ENCODE peak calls at places on chromosomes 11 and 22, in seven cellular contexts. X, Z, S, M, N, I and J are unnamed samples. For H3K36me3 and H3K27me3, the result is how much of the 10 kb centered on the place peaks cover.

GRCh38 chr11:76637491-76638266 is 32.9 kb downstream of the LRRC32 start:
- DNase-seq in X (peak), Z (no peak), S (peak), M (peak), N (no peak), I (peak), J (no peak)

GRCh38 chr11:95306816-95307215 is 75.8 kb upstream of the SESN3 start:
- DNase-seq in X (no peak), Z (no peak), S (no peak), M (no peak), N (no peak), I (no peak), J (no peak)

GRCh38 chr11:65571940-65572339 is 398 bp upstream of the FAM89B start:
- DNase-seq in X (no peak), Z (peak), S (peak), M (no peak), N (peak), I (peak), J (peak)

GRCh38 chr11:134581121-134581626 is 169.1 kb upstream of the B3GAT1 start:
- DNase-seq in X (peak), Z (no peak), S (no peak), M (no peak), N (no peak), I (no peak), J (no peak)

GRCh38 chr11:74696932-74697687 is 34.1 kb downstream of the CHRDL2 start:
- DNase-seq in X (peak), Z (no peak), S (peak), M (peak), N (peak), I (peak), J (peak)

GRCh38 chr11:5625281-5625680 is 480 bp downstream of the TRIM34 start:
- DNase-seq in X (no peak), Z (no peak), S (no peak), M (no peak), N (no peak), I (no peak), J (no peak)

GRCh38 chr11:123405123-123405592 is 24.9 kb upstream of the GRAMD1B start:
- DNase-seq in X (no peak), Z (no peak), S (no peak), M (no peak), N (peak), I (no peak), J (peak)

GRCh38 chr11:114909866-114910265 is 231.5 kb downstream of the NXPE2 start:
- DNase-seq in X (no peak), Z (no peak), S (no peak), M (no peak), N (peak), I (no peak), J (peak)

GRCh38 chr22:35552186-35552842 is 11.7 kb downstream of the RASD2 start:
- DNase-seq in X (no peak), Z (peak), S (peak), M (peak), N (peak), I (peak), J (peak)

GRCh38 chr11:27882066-27882697 is 181.9 kb upstream of the BDNF start:
- DNase-seq in X (no peak), Z (no peak), S (no peak), M (no peak), N (no peak), I (no peak), J (no peak)

GRCh38 chr11:92776676-92777075 is 192.8 kb upstream of the MTNR1B start:
- DNase-seq in X (no peak), Z (no peak), S (no peak), M (no peak), N (peak), I (no peak), J (no peak)

GRCh38 chr11:9758676-9759518 is 95.0 kb downstream of the SWAP70 start:
- DNase-seq in X (peak), Z (peak), S (peak), M (peak), N (peak), I (peak), J (peak)

GRCh38 chr11:13767461-13767860 is 99.0 kb downstream of the FAR1 start:
- DNase-seq in X (no peak), Z (no peak), S (no peak), M (no peak), N (no peak), I (no peak), J (no peak)

GRCh38 chr11:64859542-64860414 is 15.3 kb upstream of the CDC42BPG start:
- DNase-seq in X (no peak), Z (no peak), S (no peak), M (peak), N (no peak), I (peak), J (no peak)

GRCh38 chr22:36194971-36195370 is 6.6 kb downstream of the APOL4 start:
- DNase-seq in X (peak), Z (peak), S (peak), M (peak), N (peak), I (peak), J (peak)

GRCh38 chr11:76601712-76602111 is 68.8 kb downstream of the LRRC32 start:
- DNase-seq in X (no peak), Z (no peak), S (no peak), M (no peak), N (no peak), I (peak), J (no peak)

GRCh38 chr11:123429851-123430735 is at the start of gene GRAMD1B:
- DNase-seq in X (no peak), Z (peak), S (peak), M (peak), N (peak), I (peak), J (peak)

GRCh38 chr11:133402551-133402950 is 129.8 kb downstream of the OPCML start:
- DNase-seq in X (no peak), Z (no peak), S (no peak), M (no peak), N (no peak), I (no peak), J (no peak)

GRCh38 chr11:34313099-34313517 is 44.7 kb downstream of the ABTB2 start:
- DNase-seq in X (no peak), Z (no peak), S (no peak), M (no peak), N (no peak), I (no peak), J (peak)

GRCh38 chr11:107017433-107018227 is 646 bp downstream of the GUCY1A2 start:
- DNase-seq in X (peak), Z (peak), S (peak), M (peak), N (peak), I (no peak), J (peak)

GRCh38 chr11:81342956-81343355 is 1390.7 kb downstream of the FAM181B start:
- DNase-seq in X (no peak), Z (no peak), S (no peak), M (no peak), N (no peak), I (no peak), J (no peak)

GRCh38 chr22:42511401-42511891 is 8.2 kb downstream of the RRP7A start:
- DNase-seq in X (no peak), Z (no peak), S (no peak), M (no peak), N (no peak), I (peak), J (peak)

GRCh38 chr11:125514336-125515101 is 18.5 kb upstream of the FEZ1 start:
- DNase-seq in X (no peak), Z (no peak), S (no peak), M (no peak), N (peak), I (peak), J (no peak)

GRCh38 chr11:76649964-76650363 is 20.6 kb downstream of the LRRC32 start:
- DNase-seq in X (peak), Z (no peak), S (no peak), M (no peak), N (no peak), I (no peak), J (peak)

GRCh38 chr11:110092577-110093406 is at the start of gene ZC3H12C:
- DNase-seq in X (peak), Z (peak), S (peak), M (peak), N (peak), I (peak), J (peak)

GRCh38 chr11:104573431-104573830 is 324.8 kb downstream of the CASP12 start:
- DNase-seq in X (no peak), Z (no peak), S (no peak), M (no peak), N (no peak), I (no peak), J (no peak)

GRCh38 chr11:13336246-13336873 is 58.8 kb downstream of the BMAL1 start:
- DNase-seq in X (no peak), Z (no peak), S (no peak), M (no peak), N (no peak), I (no peak), J (no peak)

GRCh38 chr11:67318239-67318555 is 14.9 kb downstream of the SSH3 start:
- DNase-seq in X (no peak), Z (no peak), S (no peak), M (no peak), N (no peak), I (no peak), J (no peak)
- H3K4me3 ChIP-seq in X (peak), Z (peak), S (peak), M (peak), N (peak), I (peak), J (peak)

DNA sequence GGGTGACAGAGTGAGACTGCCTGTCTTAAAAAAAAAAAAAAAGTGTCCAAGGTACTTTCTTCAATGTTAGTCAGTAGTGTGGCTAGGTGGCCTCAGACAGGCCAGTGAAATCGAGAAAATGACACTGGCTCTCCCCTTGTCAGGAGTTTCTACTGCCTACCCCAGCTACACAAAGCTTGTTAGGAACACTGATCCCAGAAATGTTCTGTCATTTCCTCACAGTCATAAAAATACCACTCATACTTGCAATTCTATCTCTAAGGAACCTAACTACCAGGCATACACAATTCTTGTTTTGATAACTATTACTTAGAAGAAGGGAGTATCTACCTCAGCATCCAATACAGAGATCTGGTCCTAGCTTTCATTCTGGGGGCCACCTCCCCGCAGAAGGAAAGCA is 31.3 kb downstream of the ATP6V1E1 start:
- DNase-seq in X (no peak), Z (no peak), S (no peak), M (no peak), N (no peak), I (no peak), J (no peak)
- H3K36me3 ChIP-seq in X (half or more), Z (half or more), S (under half), M (half or more), N (under half), I (under half), J (under half)

GRCh38 chr11:1641096-1641495 is 11.5 kb downstream of the KRTAP5-5 start:
- DNase-seq in X (peak), Z (no peak), S (no peak), M (peak), N (no peak), I (no peak), J (peak)

GRCh38 chr11:1642288-1643145 is 12.9 kb downstream of the KRTAP5-5 start:
- DNase-seq in X (peak), Z (no peak), S (no peak), M (peak), N (no peak), I (no peak), J (peak)

GRCh38 chr11:1644601-1645356 is 15.2 kb downstream of the KRTAP5-5 start:
- DNase-seq in X (peak), Z (no peak), S (no peak), M (peak), N (no peak), I (no peak), J (no peak)

GRCh38 chr11:1645357-1645821 is 15.8 kb downstream of the KRTAP5-5 start:
- DNase-seq in X (no peak), Z (no peak), S (no peak), M (peak), N (no peak), I (no peak), J (no peak)

GRCh38 chr11:1643146-1643690 is 13.6 kb downstream of the KRTAP5-5 start:
- DNase-seq in X (peak), Z (no peak), S (no peak), M (peak), N (no peak), I (no peak), J (peak)
- H3K27me3 ChIP-seq in X (under half), Z (under half), S (under half), M (under half), N (under half), I (under half), J (under half)

GRCh38 chr22:38799265-38800002 is 5.5 kb upstream of the DNAL4 start:
- DNase-seq in X (peak), Z (peak), S (no peak), M (no peak), N (no peak), I (no peak), J (no peak)

GRCh38 chr22:38802671-38803121 is 8.8 kb upstream of the DNAL4 start:
- DNase-seq in X (peak), Z (peak), S (peak), M (no peak), N (peak), I (peak), J (peak)

GRCh38 chr22:38795569-38795968 is 1.6 kb upstream of the DNAL4 start:
- DNase-seq in X (peak), Z (no peak), S (no peak), M (no peak), N (no peak), I (no peak), J (no peak)

GRCh38 chr22:38796262-38796957 is 2.5 kb upstream of the DNAL4 start:
- DNase-seq in X (no peak), Z (peak), S (no peak), M (no peak), N (no peak), I (no peak), J (no peak)

DNA sequence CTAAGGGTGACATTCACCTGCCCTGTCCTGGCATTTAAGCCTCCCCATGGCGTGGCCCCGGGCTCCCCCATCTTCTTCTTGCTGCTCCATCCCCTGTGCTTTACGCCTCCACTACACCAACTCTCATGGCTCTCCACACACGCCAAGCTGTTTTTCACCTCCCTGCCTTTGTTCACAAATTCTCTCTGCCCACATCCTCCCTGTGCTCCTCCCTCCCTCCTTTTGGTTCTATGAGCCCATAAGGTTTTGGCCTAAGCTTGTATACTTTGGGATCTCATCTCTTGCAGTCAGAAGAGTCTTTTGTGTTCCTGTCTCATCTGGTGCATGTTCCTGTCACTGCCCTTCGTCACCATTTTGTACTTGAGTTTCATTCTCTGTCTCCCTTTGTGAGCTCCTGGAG is 4.6 kb upstream of the DNAL4 start:
- DNase-seq in X (peak), Z (no peak), S (no peak), M (no peak), N (no peak), I (no peak), J (no peak)
- H3K4me3 ChIP-seq in X (no peak), Z (no peak), S (no peak), M (no peak), N (no peak), I (no peak), J (no peak)

GRCh38 chr22:17097701-17098100 is 12.9 kb downstream of the IL17RA start:
- DNase-seq in X (peak), Z (no peak), S (no peak), M (peak), N (no peak), I (no peak), J (peak)

GRCh38 chr22:17096095-17096494 is 11.3 kb downstream of the IL17RA start:
- DNase-seq in X (peak), Z (no peak), S (no peak), M (no peak), N (no peak), I (no peak), J (peak)

GRCh38 chr22:17100621-17101020 is 15.8 kb downstream of the IL17RA start:
- DNase-seq in X (no peak), Z (no peak), S (no peak), M (peak), N (no peak), I (no peak), J (peak)

GRCh38 chr22:17097062-17097461 is 12.3 kb downstream of the IL17RA start:
- DNase-seq in X (peak), Z (no peak), S (no peak), M (peak), N (no peak), I (no peak), J (peak)

DNA sequence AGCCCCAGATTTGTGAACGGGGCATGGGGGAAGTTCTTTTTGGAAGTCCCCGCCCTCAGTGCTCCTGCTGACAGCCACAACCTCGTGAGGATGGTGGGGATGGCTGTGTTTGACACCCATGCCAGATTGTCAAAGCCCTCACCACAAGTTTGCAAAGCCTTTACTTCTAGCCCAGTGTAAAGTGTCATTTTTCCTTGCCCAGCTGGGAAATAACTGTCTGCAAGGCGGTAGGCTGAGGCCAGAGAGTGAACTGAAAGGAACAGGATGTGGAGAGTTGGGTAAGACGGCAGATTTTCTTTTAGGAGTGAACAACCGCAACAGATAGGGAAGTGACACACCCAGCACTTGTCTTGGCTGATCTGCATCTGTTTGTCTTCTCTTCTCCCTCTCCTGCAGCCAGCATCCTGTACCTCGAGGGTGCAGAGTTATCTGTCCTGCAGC is 13.6 kb downstream of the IL17RA start:
- DNase-seq in X (peak), Z (no peak), S (no peak), M (peak), N (no peak), I (no peak), J (no peak)
- H3K36me3 ChIP-seq in X (under half), Z (under half), S (under half), M (half or more), N (under half), I (under half), J (under half)

DNA sequence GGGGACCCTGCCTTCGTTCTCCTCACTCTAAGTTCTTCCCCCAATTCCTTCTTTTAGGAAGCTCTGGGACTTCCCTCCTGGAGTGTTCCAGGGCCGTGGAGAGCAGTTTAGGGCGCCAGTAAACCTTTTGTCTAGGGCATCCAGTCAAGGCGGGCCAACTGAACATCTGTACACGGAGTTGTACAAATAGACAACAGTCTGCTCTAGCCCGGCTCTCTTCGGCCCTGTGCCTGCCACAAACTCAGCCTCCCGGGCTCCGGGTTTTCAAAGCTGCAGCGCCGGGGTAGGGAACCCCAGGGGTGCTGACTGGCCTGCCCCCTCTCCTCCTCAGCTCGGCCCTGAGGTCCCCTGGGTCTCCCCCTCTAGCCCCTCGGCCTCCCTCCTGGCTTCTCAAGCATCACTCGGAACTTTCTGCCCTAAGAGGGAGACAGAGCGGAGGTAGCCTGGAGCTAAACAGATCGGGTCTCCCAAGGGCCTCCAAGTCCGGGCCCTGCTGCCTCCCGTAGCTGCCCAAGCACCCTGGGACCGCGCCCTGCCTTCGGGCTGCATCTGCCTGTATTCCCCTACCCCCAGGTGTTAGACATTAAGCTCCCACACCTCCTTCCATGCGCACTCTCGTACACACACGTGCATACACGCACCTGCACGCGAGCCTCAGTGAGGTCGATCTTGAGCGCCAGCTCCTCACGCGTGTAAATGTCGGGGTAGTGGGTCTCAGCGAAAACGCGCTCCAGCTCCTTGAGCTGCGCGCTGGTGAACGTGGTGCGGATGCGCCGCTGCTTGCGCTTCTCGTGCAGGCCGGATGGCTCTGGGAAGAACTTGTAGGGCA is 3.3 kb downstream of the PHOX2A start:
- DNase-seq in X (peak), Z (no peak), S (no peak), M (peak), N (peak), I (no peak), J (peak)
- H3K27me3 ChIP-seq in X (half or more), Z (half or more), S (under half), M (half or more), N (under half), I (under half), J (half or more)

DNA sequence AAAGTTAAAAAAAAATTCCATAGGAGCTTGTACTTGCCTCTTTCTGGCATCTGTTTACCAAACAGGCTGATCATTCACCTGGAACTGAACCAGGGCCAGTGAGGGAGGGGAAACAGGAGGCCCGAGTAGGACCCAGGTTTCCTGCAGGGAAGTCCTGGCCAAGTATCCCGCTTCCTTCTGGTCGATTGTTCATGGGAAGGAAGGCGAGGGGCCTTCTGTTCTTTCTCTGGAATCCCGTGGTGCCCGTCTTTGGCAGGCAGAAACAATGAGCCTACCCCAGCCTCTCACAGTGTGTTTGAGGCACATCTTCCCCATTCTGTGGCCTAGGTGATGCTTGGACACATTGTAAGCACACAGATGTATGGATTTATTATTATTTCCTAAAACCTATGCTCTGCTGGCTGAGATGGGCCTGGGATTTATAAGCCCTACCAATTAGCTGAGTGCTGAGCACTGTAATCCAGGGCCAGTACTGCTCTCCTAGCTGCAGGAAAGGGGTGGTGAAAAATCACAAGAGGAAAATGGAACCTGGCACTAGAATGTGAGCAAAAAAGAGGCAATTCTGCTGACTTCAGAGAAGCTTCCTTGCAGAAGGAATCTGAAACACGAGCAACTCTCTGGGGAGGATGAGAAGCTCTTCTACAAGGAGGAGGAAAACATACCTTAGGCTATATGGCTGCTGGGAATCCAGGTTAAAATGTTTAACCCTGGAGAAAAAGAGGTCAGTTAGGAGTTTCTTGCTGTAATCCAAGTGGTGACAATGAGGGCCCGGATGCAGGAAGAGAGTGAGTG is 53.5 kb downstream of the PRR5L start:
- DNase-seq in X (no peak), Z (no peak), S (no peak), M (no peak), N (no peak), I (no peak), J (no peak)
- H3K4me3 ChIP-seq in X (no peak), Z (no peak), S (no peak), M (no peak), N (no peak), I (no peak), J (no peak)